ENCODE peak calls at places on chromosomes 13 and 19, in six cellular contexts. One of them, this sample, is unnamed.

GRCh38 chr13:112995395-112996091 is 26.5 kb downstream of the MCF2L start:
- DNase-seq in cardiac muscle cell: no peak
- DNase-seq in fibroblast of villous mesenchyme: no peak
- DNase-seq in A549: no peak
- DNase-seq in DMS 273 treated with DMSO at 0.1 percent for 48 hours: no peak
- DNase-seq in central memory CD4-positive, alpha-beta T cell: no peak
- DNase-seq in this sample: no peak

GRCh38 chr13:50149932-50150331 is 134.7 kb downstream of the KCNRG start:
- DNase-seq in A549: no peak
- DNase-seq in DMS 273 treated with DMSO at 0.1 percent for 48 hours: peak; percentile 48
- DNase-seq in cardiac muscle cell: peak; percentile 53
- DNase-seq in central memory CD4-positive, alpha-beta T cell: no peak
- DNase-seq in fibroblast of villous mesenchyme: no peak
- DNase-seq in this sample: peak; percentile 80

GRCh38 chr13:112912726-112913440 is 56.1 kb upstream of the MCF2L start:
- DNase-seq in A549: no peak
- DNase-seq in cardiac muscle cell: no peak
- DNase-seq in DMS 273 treated with DMSO at 0.1 percent for 48 hours: no peak
- DNase-seq in central memory CD4-positive, alpha-beta T cell: no peak
- DNase-seq in fibroblast of villous mesenchyme: no peak
- DNase-seq in this sample: no peak

GRCh38 chr13:40206241-40207109 is 460.0 kb downstream of the FOXO1 start:
- DNase-seq in central memory CD4-positive, alpha-beta T cell: peak; percentile 59
- DNase-seq in DMS 273 treated with DMSO at 0.1 percent for 48 hours: no peak
- DNase-seq in A549: no peak
- DNase-seq in cardiac muscle cell: peak; percentile 54
- DNase-seq in fibroblast of villous mesenchyme: no peak
- DNase-seq in this sample: no peak

GRCh38 chr13:46361535-46361934 is 25.5 kb downstream of the RUBCNL start:
- DNase-seq in A549: no peak
- DNase-seq in fibroblast of villous mesenchyme: no peak
- DNase-seq in DMS 273 treated with DMSO at 0.1 percent for 48 hours: no peak
- DNase-seq in central memory CD4-positive, alpha-beta T cell: no peak
- DNase-seq in cardiac muscle cell: no peak
- DNase-seq in this sample: no peak

GRCh38 chr13:90867336-90867683 is 480.2 kb upstream of the MIR17HG start:
- DNase-seq in cardiac muscle cell: peak; percentile 89
- DNase-seq in central memory CD4-positive, alpha-beta T cell: no peak
- DNase-seq in DMS 273 treated with DMSO at 0.1 percent for 48 hours: no peak
- DNase-seq in fibroblast of villous mesenchyme: peak; percentile 56
- DNase-seq in A549: peak; percentile 14
- DNase-seq in this sample: peak; percentile 87

GRCh38 chr13:46687810-46688209 is 109.2 kb downstream of the ESD start:
- DNase-seq in fibroblast of villous mesenchyme: peak; percentile 58
- DNase-seq in central memory CD4-positive, alpha-beta T cell: no peak
- DNase-seq in DMS 273 treated with DMSO at 0.1 percent for 48 hours: no peak
- DNase-seq in A549: peak; percentile 25
- DNase-seq in cardiac muscle cell: peak; percentile 69
- DNase-seq in this sample: no peak

GRCh38 chr13:95403349-95404140 is 102.3 kb upstream of the ABCC4 start:
- DNase-seq in DMS 273 treated with DMSO at 0.1 percent for 48 hours: no peak
- DNase-seq in cardiac muscle cell: no peak
- DNase-seq in central memory CD4-positive, alpha-beta T cell: no peak
- DNase-seq in A549: no peak
- DNase-seq in fibroblast of villous mesenchyme: no peak
- DNase-seq in this sample: peak; percentile 52

GRCh38 chr13:112984954-112985802 is 16.2 kb downstream of the MCF2L start:
- DNase-seq in fibroblast of villous mesenchyme: no peak
- DNase-seq in DMS 273 treated with DMSO at 0.1 percent for 48 hours: no peak
- DNase-seq in cardiac muscle cell: no peak
- DNase-seq in A549: no peak
- DNase-seq in central memory CD4-positive, alpha-beta T cell: no peak
- DNase-seq in this sample: no peak

GRCh38 chr19:45076029-45076850 is at the start of gene ZNF296:
- DNase-seq in A549: peak; percentile 94
- DNase-seq in fibroblast of villous mesenchyme: peak; percentile 34
- DNase-seq in DMS 273 treated with DMSO at 0.1 percent for 48 hours: peak; percentile 34
- DNase-seq in central memory CD4-positive, alpha-beta T cell: peak; percentile 67
- DNase-seq in cardiac muscle cell: peak; percentile 43
- DNase-seq in this sample: peak; percentile 70

GRCh38 chr13:77390391-77390790 is 63.5 kb upstream of the MYCBP2 start:
- DNase-seq in cardiac muscle cell: no peak
- DNase-seq in fibroblast of villous mesenchyme: no peak
- DNase-seq in central memory CD4-positive, alpha-beta T cell: no peak
- DNase-seq in DMS 273 treated with DMSO at 0.1 percent for 48 hours: no peak
- DNase-seq in A549: no peak
- DNase-seq in this sample: no peak

GRCh38 chr13:27079421-27079958 is 92.1 kb downstream of the USP12 start:
- DNase-seq in fibroblast of villous mesenchyme: peak; percentile 63
- DNase-seq in central memory CD4-positive, alpha-beta T cell: no peak
- DNase-seq in A549: no peak
- DNase-seq in cardiac muscle cell: peak; percentile 72
- DNase-seq in DMS 273 treated with DMSO at 0.1 percent for 48 hours: no peak
- DNase-seq in this sample: no peak

GRCh38 chr13:43221611-43222010 is 198.2 kb downstream of the DNAJC15 start:
- DNase-seq in A549: no peak
- DNase-seq in fibroblast of villous mesenchyme: no peak
- DNase-seq in DMS 273 treated with DMSO at 0.1 percent for 48 hours: no peak
- DNase-seq in central memory CD4-positive, alpha-beta T cell: no peak
- DNase-seq in cardiac muscle cell: no peak
- DNase-seq in this sample: no peak

GRCh38 chr13:31056650-31057275 is 104.9 kb downstream of the HSPH1 start:
- DNase-seq in A549: no peak
- DNase-seq in DMS 273 treated with DMSO at 0.1 percent for 48 hours: no peak
- DNase-seq in central memory CD4-positive, alpha-beta T cell: no peak
- DNase-seq in fibroblast of villous mesenchyme: peak; percentile 59
- DNase-seq in cardiac muscle cell: peak; percentile 58
- DNase-seq in this sample: no peak

GRCh38 chr19:4717191-4717965 is 6.3 kb downstream of the DPP9 start:
- DNase-seq in A549: peak; percentile 61
- DNase-seq in fibroblast of villous mesenchyme: peak; percentile 47
- DNase-seq in DMS 273 treated with DMSO at 0.1 percent for 48 hours: no peak
- DNase-seq in central memory CD4-positive, alpha-beta T cell: no peak
- DNase-seq in cardiac muscle cell: peak; percentile 54
- DNase-seq in this sample: no peak

GRCh38 chr19:628168-628567 is 5.2 kb downstream of the POLRMT start:
- DNase-seq in central memory CD4-positive, alpha-beta T cell: no peak
- DNase-seq in fibroblast of villous mesenchyme: no peak
- DNase-seq in DMS 273 treated with DMSO at 0.1 percent for 48 hours: no peak
- DNase-seq in cardiac muscle cell: no peak
- DNase-seq in A549: no peak
- DNase-seq in this sample: no peak

GRCh38 chr19:47084879-47085439 is 28.6 kb downstream of the ZC3H4 start:
- DNase-seq in fibroblast of villous mesenchyme: no peak
- DNase-seq in central memory CD4-positive, alpha-beta T cell: no peak
- DNase-seq in cardiac muscle cell: no peak
- DNase-seq in DMS 273 treated with DMSO at 0.1 percent for 48 hours: no peak
- DNase-seq in A549: no peak
- DNase-seq in this sample: no peak

GRCh38 chr19:27748551-27749152 is 1464.3 kb downstream of the UQCRFS1 start:
- DNase-seq in A549: no peak
- DNase-seq in fibroblast of villous mesenchyme: no peak
- DNase-seq in DMS 273 treated with DMSO at 0.1 percent for 48 hours: no peak
- DNase-seq in central memory CD4-positive, alpha-beta T cell: no peak
- DNase-seq in cardiac muscle cell: no peak
- DNase-seq in this sample: no peak

GRCh38 chr19:2478324-2478755 is 2.4 kb downstream of the GADD45B start:
- DNase-seq in DMS 273 treated with DMSO at 0.1 percent for 48 hours: peak; percentile 58
- DNase-seq in cardiac muscle cell: peak; percentile 79
- DNase-seq in central memory CD4-positive, alpha-beta T cell: peak; percentile 63
- DNase-seq in fibroblast of villous mesenchyme: peak; percentile 83
- DNase-seq in A549: no peak
- DNase-seq in this sample: peak; percentile 39

GRCh38 chr13:49308104-49308875 is 60.6 kb downstream of the CDADC1 start:
- DNase-seq in fibroblast of villous mesenchyme: peak; percentile 62
- DNase-seq in central memory CD4-positive, alpha-beta T cell: no peak
- DNase-seq in DMS 273 treated with DMSO at 0.1 percent for 48 hours: no peak
- DNase-seq in cardiac muscle cell: peak; percentile 81
- DNase-seq in A549: no peak
- DNase-seq in this sample: peak; percentile 91

GRCh38 chr19:4889034-4889825 is 13.5 kb downstream of the ARRDC5 start:
- DNase-seq in central memory CD4-positive, alpha-beta T cell: no peak
- DNase-seq in DMS 273 treated with DMSO at 0.1 percent for 48 hours: peak; percentile 54
- DNase-seq in cardiac muscle cell: peak; percentile 45
- DNase-seq in fibroblast of villous mesenchyme: peak; percentile 36
- DNase-seq in A549: no peak
- DNase-seq in this sample: no peak

GRCh38 chr19:1422360-1422759 is 15.0 kb downstream of the DAZAP1 start:
- DNase-seq in cardiac muscle cell: no peak
- DNase-seq in central memory CD4-positive, alpha-beta T cell: no peak
- DNase-seq in A549: no peak
- DNase-seq in DMS 273 treated with DMSO at 0.1 percent for 48 hours: no peak
- DNase-seq in fibroblast of villous mesenchyme: peak; percentile 89
- DNase-seq in this sample: no peak

GRCh38 chr13:30020726-30021312 is 170.4 kb upstream of the UBL3 start:
- DNase-seq in A549: no peak
- DNase-seq in DMS 273 treated with DMSO at 0.1 percent for 48 hours: no peak
- DNase-seq in fibroblast of villous mesenchyme: peak; percentile 8
- DNase-seq in cardiac muscle cell: no peak
- DNase-seq in central memory CD4-positive, alpha-beta T cell: no peak
- DNase-seq in this sample: no peak

GRCh38 chr19:16345457-16345856 is 20.8 kb downstream of the KLF2 start:
- DNase-seq in central memory CD4-positive, alpha-beta T cell: no peak
- DNase-seq in A549: no peak
- DNase-seq in DMS 273 treated with DMSO at 0.1 percent for 48 hours: no peak
- DNase-seq in cardiac muscle cell: no peak
- DNase-seq in fibroblast of villous mesenchyme: no peak
- DNase-seq in this sample: no peak

GRCh38 chr13:98480915-98481510 is 95.9 kb downstream of the STK24 start:
- DNase-seq in DMS 273 treated with DMSO at 0.1 percent for 48 hours: peak; percentile 82
- DNase-seq in central memory CD4-positive, alpha-beta T cell: no peak
- DNase-seq in A549: no peak
- DNase-seq in fibroblast of villous mesenchyme: no peak
- DNase-seq in cardiac muscle cell: peak; percentile 21
- DNase-seq in this sample: no peak

GRCh38 chr13:96782186-96782585 is 212.1 kb downstream of the OXGR1 start:
- DNase-seq in A549: no peak
- DNase-seq in fibroblast of villous mesenchyme: no peak
- DNase-seq in DMS 273 treated with DMSO at 0.1 percent for 48 hours: no peak
- DNase-seq in cardiac muscle cell: no peak
- DNase-seq in central memory CD4-positive, alpha-beta T cell: no peak
- DNase-seq in this sample: no peak

GRCh38 chr13:40275636-40276035 is 390.8 kb downstream of the FOXO1 start:
- DNase-seq in A549: no peak
- DNase-seq in fibroblast of villous mesenchyme: peak; percentile 44
- DNase-seq in cardiac muscle cell: peak; percentile 32
- DNase-seq in central memory CD4-positive, alpha-beta T cell: no peak
- DNase-seq in DMS 273 treated with DMSO at 0.1 percent for 48 hours: no peak
- DNase-seq in this sample: no peak

GRCh38 chr19:17385878-17386611 is 8.0 kb downstream of the CCDC194 start:
- DNase-seq in A549: peak; percentile 53
- DNase-seq in cardiac muscle cell: peak; percentile 76
- DNase-seq in fibroblast of villous mesenchyme: peak; percentile 50
- DNase-seq in DMS 273 treated with DMSO at 0.1 percent for 48 hours: no peak
- DNase-seq in central memory CD4-positive, alpha-beta T cell: peak; percentile 43
- DNase-seq in this sample: peak; percentile 56

GRCh38 chr13:76157926-76158325 is 521.8 kb downstream of the LMO7 start:
- DNase-seq in cardiac muscle cell: no peak
- DNase-seq in DMS 273 treated with DMSO at 0.1 percent for 48 hours: no peak
- DNase-seq in fibroblast of villous mesenchyme: no peak
- DNase-seq in central memory CD4-positive, alpha-beta T cell: no peak
- DNase-seq in A549: no peak
- DNase-seq in this sample: no peak

GRCh38 chr19:47040869-47041268 is 7.6 kb downstream of the TMEM160 start:
- DNase-seq in fibroblast of villous mesenchyme: no peak
- DNase-seq in cardiac muscle cell: no peak
- DNase-seq in A549: no peak
- DNase-seq in DMS 273 treated with DMSO at 0.1 percent for 48 hours: no peak
- DNase-seq in central memory CD4-positive, alpha-beta T cell: no peak
- DNase-seq in this sample: no peak

GRCh38 chr19:55550321-55550650 is 4.9 kb upstream of the SBK3 start:
- DNase-seq in DMS 273 treated with DMSO at 0.1 percent for 48 hours: no peak
- DNase-seq in cardiac muscle cell: no peak
- DNase-seq in central memory CD4-positive, alpha-beta T cell: no peak
- DNase-seq in fibroblast of villous mesenchyme: no peak
- DNase-seq in A549: no peak
- DNase-seq in this sample: no peak

This sample was measured in testis.